ENCODE peak calls at places on chromosomes 4 and X, in nine cellular contexts. One of them, this sample, is unnamed.

GRCh38 chr4:170476351-170476750 is 386.6 kb upstream of the AADAT start:
- DNase-seq in MV-4-11: no peak
- DNase-seq in BJ: no peak
- DNase-seq in GM23248: peak
- DNase-seq in NCI-H1694 treated with DMSO at 0.1 percent for 48 hours: no peak
- DNase-seq in fibroblast of the aortic adventitia: no peak
- DNase-seq in cardiac fibroblast: peak
- DNase-seq in mucosa of descending colon: no peak
- DNase-seq in endothelial cell: no peak
- DNase-seq in this sample: no peak

GRCh38 chr4:2745981-2746806 is 9.9 kb downstream of the TNIP2 start:
- DNase-seq in MV-4-11: peak
- DNase-seq in BJ: peak
- DNase-seq in GM23248: peak
- DNase-seq in NCI-H1694 treated with DMSO at 0.1 percent for 48 hours: no peak
- DNase-seq in fibroblast of the aortic adventitia: no peak
- DNase-seq in cardiac fibroblast: peak
- DNase-seq in mucosa of descending colon: no peak
- DNase-seq in endothelial cell: no peak
- DNase-seq in this sample: no peak

GRCh38 chr4:146278986-146279385 is 64.6 kb downstream of the REELD1 start:
- DNase-seq in MV-4-11: no peak
- DNase-seq in BJ: no peak
- DNase-seq in GM23248: no peak
- DNase-seq in NCI-H1694 treated with DMSO at 0.1 percent for 48 hours: no peak
- DNase-seq in fibroblast of the aortic adventitia: no peak
- DNase-seq in cardiac fibroblast: no peak
- DNase-seq in mucosa of descending colon: no peak
- DNase-seq in endothelial cell: no peak
- DNase-seq in this sample: no peak

GRCh38 chr4:15459706-15460105 is 10.0 kb upstream of the CC2D2A start:
- DNase-seq in MV-4-11: no peak
- DNase-seq in BJ: no peak
- DNase-seq in GM23248: no peak
- DNase-seq in NCI-H1694 treated with DMSO at 0.1 percent for 48 hours: no peak
- DNase-seq in fibroblast of the aortic adventitia: no peak
- DNase-seq in cardiac fibroblast: no peak
- DNase-seq in mucosa of descending colon: no peak
- DNase-seq in endothelial cell: no peak
- DNase-seq in this sample: no peak

GRCh38 chr4:2408401-2408958 is 10.0 kb downstream of the ZFYVE28 start:
- DNase-seq in MV-4-11: peak
- DNase-seq in BJ: no peak
- DNase-seq in GM23248: no peak
- DNase-seq in NCI-H1694 treated with DMSO at 0.1 percent for 48 hours: no peak
- DNase-seq in fibroblast of the aortic adventitia: no peak
- DNase-seq in cardiac fibroblast: no peak
- DNase-seq in mucosa of descending colon: peak
- DNase-seq in endothelial cell: no peak
- DNase-seq in this sample: no peak

GRCh38 chr4:96448315-96448872 is 608.5 kb downstream of the PDHA2 start:
- DNase-seq in MV-4-11: no peak
- DNase-seq in BJ: no peak
- DNase-seq in GM23248: no peak
- DNase-seq in NCI-H1694 treated with DMSO at 0.1 percent for 48 hours: no peak
- DNase-seq in fibroblast of the aortic adventitia: no peak
- DNase-seq in cardiac fibroblast: no peak
- DNase-seq in mucosa of descending colon: no peak
- DNase-seq in endothelial cell: no peak
- DNase-seq in this sample: no peak

GRCh38 chrX:71532753-71533425 is at the start of gene OGT:
- DNase-seq in MV-4-11: peak
- DNase-seq in BJ: peak
- DNase-seq in GM23248: peak
- DNase-seq in NCI-H1694 treated with DMSO at 0.1 percent for 48 hours: peak
- DNase-seq in fibroblast of the aortic adventitia: peak
- DNase-seq in cardiac fibroblast: peak
- DNase-seq in mucosa of descending colon: peak
- DNase-seq in endothelial cell: peak
- DNase-seq in this sample: peak

GRCh38 chr4:8828869-8829268 is 42.8 kb downstream of the HMX1 start:
- DNase-seq in MV-4-11: no peak
- DNase-seq in BJ: no peak
- DNase-seq in GM23248: no peak
- DNase-seq in NCI-H1694 treated with DMSO at 0.1 percent for 48 hours: no peak
- DNase-seq in fibroblast of the aortic adventitia: no peak
- DNase-seq in cardiac fibroblast: no peak
- DNase-seq in mucosa of descending colon: no peak
- DNase-seq in endothelial cell: no peak
- DNase-seq in this sample: no peak

GRCh38 chr4:177047070-177047850 is 254.5 kb upstream of the VEGFC start:
- DNase-seq in MV-4-11: peak
- DNase-seq in BJ: no peak
- DNase-seq in GM23248: peak
- DNase-seq in NCI-H1694 treated with DMSO at 0.1 percent for 48 hours: peak
- DNase-seq in fibroblast of the aortic adventitia: peak
- DNase-seq in cardiac fibroblast: peak
- DNase-seq in mucosa of descending colon: peak
- DNase-seq in endothelial cell: peak
- DNase-seq in this sample: peak

GRCh38 chr4:95215991-95216605 is 332.7 kb downstream of the UNC5C start:
- DNase-seq in MV-4-11: peak
- DNase-seq in BJ: no peak
- DNase-seq in GM23248: peak
- DNase-seq in NCI-H1694 treated with DMSO at 0.1 percent for 48 hours: no peak
- DNase-seq in fibroblast of the aortic adventitia: no peak
- DNase-seq in cardiac fibroblast: peak
- DNase-seq in mucosa of descending colon: no peak
- DNase-seq in endothelial cell: no peak
- DNase-seq in this sample: no peak

GRCh38 chr4:124104628-124105027 is 607.9 kb downstream of the ANKRD50 start:
- DNase-seq in MV-4-11: no peak
- DNase-seq in BJ: no peak
- DNase-seq in GM23248: no peak
- DNase-seq in NCI-H1694 treated with DMSO at 0.1 percent for 48 hours: no peak
- DNase-seq in fibroblast of the aortic adventitia: no peak
- DNase-seq in cardiac fibroblast: no peak
- DNase-seq in mucosa of descending colon: no peak
- DNase-seq in endothelial cell: no peak
- DNase-seq in this sample: no peak

GRCh38 chr4:3365326-3365725 is 72.5 kb downstream of the RGS12 start:
- DNase-seq in MV-4-11: no peak
- DNase-seq in BJ: no peak
- DNase-seq in GM23248: no peak
- DNase-seq in NCI-H1694 treated with DMSO at 0.1 percent for 48 hours: no peak
- DNase-seq in fibroblast of the aortic adventitia: no peak
- DNase-seq in cardiac fibroblast: no peak
- DNase-seq in mucosa of descending colon: no peak
- DNase-seq in endothelial cell: no peak
- DNase-seq in this sample: no peak

GRCh38 chrX:150410513-150410912 is 47.4 kb downstream of the MAMLD1 start:
- DNase-seq in MV-4-11: no peak
- DNase-seq in BJ: no peak
- DNase-seq in GM23248: no peak
- DNase-seq in NCI-H1694 treated with DMSO at 0.1 percent for 48 hours: no peak
- DNase-seq in fibroblast of the aortic adventitia: no peak
- DNase-seq in cardiac fibroblast: no peak
- DNase-seq in mucosa of descending colon: no peak
- DNase-seq in endothelial cell: no peak
- DNase-seq in this sample: no peak

GRCh38 chr4:90078440-90078839 is 48.8 kb upstream of the CCSER1 start:
- DNase-seq in MV-4-11: no peak
- DNase-seq in BJ: no peak
- DNase-seq in GM23248: no peak
- DNase-seq in NCI-H1694 treated with DMSO at 0.1 percent for 48 hours: no peak
- DNase-seq in fibroblast of the aortic adventitia: no peak
- DNase-seq in cardiac fibroblast: no peak
- DNase-seq in mucosa of descending colon: no peak
- DNase-seq in endothelial cell: no peak
- DNase-seq in this sample: no peak

GRCh38 chr4:184474261-184475095 is at the start of gene IRF2:
- DNase-seq in MV-4-11: peak
- DNase-seq in BJ: peak
- DNase-seq in GM23248: peak
- DNase-seq in NCI-H1694 treated with DMSO at 0.1 percent for 48 hours: peak
- DNase-seq in fibroblast of the aortic adventitia: peak
- DNase-seq in cardiac fibroblast: peak
- DNase-seq in mucosa of descending colon: peak
- DNase-seq in endothelial cell: peak
- DNase-seq in this sample: peak

GRCh38 chr4:76677571-76678326 is 220.2 kb downstream of the SOWAHB start:
- DNase-seq in MV-4-11: no peak
- DNase-seq in BJ: no peak
- DNase-seq in GM23248: no peak
- DNase-seq in NCI-H1694 treated with DMSO at 0.1 percent for 48 hours: no peak
- DNase-seq in fibroblast of the aortic adventitia: no peak
- DNase-seq in cardiac fibroblast: no peak
- DNase-seq in mucosa of descending colon: no peak
- DNase-seq in endothelial cell: no peak
- DNase-seq in this sample: no peak

GRCh38 chr4:2302387-2303119 is 40.6 kb upstream of the MXD4 start:
- DNase-seq in MV-4-11: no peak
- DNase-seq in BJ: no peak
- DNase-seq in GM23248: no peak
- DNase-seq in NCI-H1694 treated with DMSO at 0.1 percent for 48 hours: no peak
- DNase-seq in fibroblast of the aortic adventitia: no peak
- DNase-seq in cardiac fibroblast: no peak
- DNase-seq in mucosa of descending colon: no peak
- DNase-seq in endothelial cell: no peak
- DNase-seq in this sample: no peak

GRCh38 chr4:85777908-85778808 is 303.2 kb downstream of the ARHGAP24 start:
- DNase-seq in MV-4-11: peak
- DNase-seq in BJ: no peak
- DNase-seq in GM23248: peak
- DNase-seq in NCI-H1694 treated with DMSO at 0.1 percent for 48 hours: no peak
- DNase-seq in fibroblast of the aortic adventitia: no peak
- DNase-seq in cardiac fibroblast: peak
- DNase-seq in mucosa of descending colon: no peak
- DNase-seq in endothelial cell: no peak
- DNase-seq in this sample: no peak

GRCh38 chr4:47577779-47578553 is 92.9 kb downstream of the ATP10D start:
- DNase-seq in MV-4-11: no peak
- DNase-seq in BJ: peak
- DNase-seq in GM23248: peak
- DNase-seq in NCI-H1694 treated with DMSO at 0.1 percent for 48 hours: no peak
- DNase-seq in fibroblast of the aortic adventitia: peak
- DNase-seq in cardiac fibroblast: peak
- DNase-seq in mucosa of descending colon: no peak
- DNase-seq in endothelial cell: no peak
- DNase-seq in this sample: no peak

GRCh38 chr4:64747919-64748715 is 338.9 kb upstream of the TECRL start:
- DNase-seq in MV-4-11: no peak
- DNase-seq in BJ: no peak
- DNase-seq in GM23248: no peak
- DNase-seq in NCI-H1694 treated with DMSO at 0.1 percent for 48 hours: no peak
- DNase-seq in fibroblast of the aortic adventitia: no peak
- DNase-seq in cardiac fibroblast: no peak
- DNase-seq in mucosa of descending colon: no peak
- DNase-seq in endothelial cell: no peak
- DNase-seq in this sample: no peak

GRCh38 chrX:18753603-18754002 is 46.2 kb downstream of the PPEF1 start:
- DNase-seq in MV-4-11: no peak
- DNase-seq in BJ: no peak
- DNase-seq in GM23248: no peak
- DNase-seq in NCI-H1694 treated with DMSO at 0.1 percent for 48 hours: no peak
- DNase-seq in fibroblast of the aortic adventitia: no peak
- DNase-seq in cardiac fibroblast: no peak
- DNase-seq in mucosa of descending colon: no peak
- DNase-seq in endothelial cell: no peak
- DNase-seq in this sample: no peak

GRCh38 chr4:41857225-41857624 is 78.0 kb upstream of the TMEM33 start:
- DNase-seq in MV-4-11: no peak
- DNase-seq in BJ: no peak
- DNase-seq in GM23248: no peak
- DNase-seq in NCI-H1694 treated with DMSO at 0.1 percent for 48 hours: no peak
- DNase-seq in fibroblast of the aortic adventitia: no peak
- DNase-seq in cardiac fibroblast: no peak
- DNase-seq in mucosa of descending colon: no peak
- DNase-seq in endothelial cell: no peak
- DNase-seq in this sample: no peak

GRCh38 chrX:151488677-151489076 is 74.8 kb upstream of the PASD1 start:
- DNase-seq in MV-4-11: peak
- DNase-seq in BJ: no peak
- DNase-seq in GM23248: peak
- DNase-seq in NCI-H1694 treated with DMSO at 0.1 percent for 48 hours: peak
- DNase-seq in fibroblast of the aortic adventitia: no peak
- DNase-seq in cardiac fibroblast: no peak
- DNase-seq in mucosa of descending colon: no peak
- DNase-seq in endothelial cell: no peak
- DNase-seq in this sample: peak

GRCh38 chr4:90474484-90474883 is 347.3 kb downstream of the CCSER1 start:
- DNase-seq in MV-4-11: no peak
- DNase-seq in BJ: no peak
- DNase-seq in GM23248: no peak
- DNase-seq in NCI-H1694 treated with DMSO at 0.1 percent for 48 hours: no peak
- DNase-seq in fibroblast of the aortic adventitia: no peak
- DNase-seq in cardiac fibroblast: no peak
- DNase-seq in mucosa of descending colon: no peak
- DNase-seq in endothelial cell: no peak
- DNase-seq in this sample: no peak

GRCh38 chr4:22237155-22237751 is 278.6 kb downstream of the ADGRA3 start:
- DNase-seq in MV-4-11: no peak
- DNase-seq in BJ: no peak
- DNase-seq in GM23248: peak
- DNase-seq in NCI-H1694 treated with DMSO at 0.1 percent for 48 hours: no peak
- DNase-seq in fibroblast of the aortic adventitia: peak
- DNase-seq in cardiac fibroblast: peak
- DNase-seq in mucosa of descending colon: peak
- DNase-seq in endothelial cell: peak
- DNase-seq in this sample: peak

GRCh38 chr4:52069566-52069965 is 18.5 kb downstream of the SPATA18 start:
- DNase-seq in MV-4-11: no peak
- DNase-seq in BJ: no peak
- DNase-seq in GM23248: no peak
- DNase-seq in NCI-H1694 treated with DMSO at 0.1 percent for 48 hours: no peak
- DNase-seq in fibroblast of the aortic adventitia: no peak
- DNase-seq in cardiac fibroblast: no peak
- DNase-seq in mucosa of descending colon: no peak
- DNase-seq in endothelial cell: no peak
- DNase-seq in this sample: no peak

GRCh38 chrX:118211891-118212816 is 95.5 kb upstream of the KLHL13 start:
- DNase-seq in MV-4-11: peak
- DNase-seq in BJ: no peak
- DNase-seq in GM23248: no peak
- DNase-seq in NCI-H1694 treated with DMSO at 0.1 percent for 48 hours: no peak
- DNase-seq in fibroblast of the aortic adventitia: no peak
- DNase-seq in cardiac fibroblast: no peak
- DNase-seq in mucosa of descending colon: no peak
- DNase-seq in endothelial cell: no peak
- DNase-seq in this sample: no peak

GRCh38 chr4:15239866-15240265 is 188.0 kb upstream of the C1QTNF7 start:
- DNase-seq in MV-4-11: no peak
- DNase-seq in BJ: no peak
- DNase-seq in GM23248: no peak
- DNase-seq in NCI-H1694 treated with DMSO at 0.1 percent for 48 hours: no peak
- DNase-seq in fibroblast of the aortic adventitia: peak
- DNase-seq in cardiac fibroblast: peak
- DNase-seq in mucosa of descending colon: no peak
- DNase-seq in endothelial cell: no peak
- DNase-seq in this sample: no peak

GRCh38 chrX:47247206-47247998 is 14.6 kb downstream of the USP11 start:
- DNase-seq in MV-4-11: no peak
- DNase-seq in BJ: no peak
- DNase-seq in GM23248: peak
- DNase-seq in NCI-H1694 treated with DMSO at 0.1 percent for 48 hours: no peak
- DNase-seq in fibroblast of the aortic adventitia: no peak
- DNase-seq in cardiac fibroblast: peak
- DNase-seq in mucosa of descending colon: no peak
- DNase-seq in endothelial cell: no peak
- DNase-seq in this sample: no peak

GRCh38 chrX:45710081-45710801 is 509.6 kb upstream of the DIPK2B start:
- DNase-seq in MV-4-11: peak
- DNase-seq in BJ: peak
- DNase-seq in GM23248: peak
- DNase-seq in NCI-H1694 treated with DMSO at 0.1 percent for 48 hours: no peak
- DNase-seq in fibroblast of the aortic adventitia: peak
- DNase-seq in cardiac fibroblast: peak
- DNase-seq in mucosa of descending colon: no peak
- DNase-seq in endothelial cell: no peak
- DNase-seq in this sample: no peak

GRCh38 chrX:153931748-153932147 is 3.1 kb downstream of the NAA10 start:
- DNase-seq in MV-4-11: no peak
- DNase-seq in BJ: no peak
- DNase-seq in GM23248: no peak
- DNase-seq in NCI-H1694 treated with DMSO at 0.1 percent for 48 hours: no peak
- DNase-seq in fibroblast of the aortic adventitia: no peak
- DNase-seq in cardiac fibroblast: no peak
- DNase-seq in mucosa of descending colon: no peak
- DNase-seq in endothelial cell: no peak
- DNase-seq in this sample: no peak

This sample was measured in T47D.